ENCODE peak calls at places on chromosomes 13 and 19, in four cellular contexts. One of them, this sample, is unnamed.

GRCh38 chr19:4288091-4288777 is 9.2 kb downstream of the SHD start:
- DNase-seq in heart right ventricle: no peak
- DNase-seq in fibroblast of lung: no peak
- DNase-seq in psoas muscle: no peak
- DNase-seq in this sample: no peak

GRCh38 chr13:67421475-67421874 is 191.3 kb upstream of the PCDH9 start:
- DNase-seq in heart right ventricle: no peak
- DNase-seq in fibroblast of lung: no peak
- DNase-seq in psoas muscle: no peak
- DNase-seq in this sample: no peak

GRCh38 chr13:66689628-66690027 is 540.5 kb downstream of the PCDH9 start:
- DNase-seq in heart right ventricle: no peak
- DNase-seq in fibroblast of lung: peak; percentile 68
- DNase-seq in psoas muscle: no peak
- DNase-seq in this sample: peak; percentile 7

GRCh38 chr13:76764429-76764828 is 121.8 kb downstream of the KCTD12 start:
- DNase-seq in heart right ventricle: peak; percentile 86
- DNase-seq in fibroblast of lung: peak; percentile 47
- DNase-seq in psoas muscle: peak; percentile 75
- DNase-seq in this sample: peak; percentile 8

GRCh38 chr13:93411281-93411680 is 184.7 kb downstream of the GPC6 start:
- DNase-seq in heart right ventricle: no peak
- DNase-seq in fibroblast of lung: no peak
- DNase-seq in psoas muscle: no peak
- DNase-seq in this sample: no peak

GRCh38 chr13:25249001-25249543 is 38.2 kb downstream of the MTMR6 start:
- DNase-seq in heart right ventricle: no peak
- DNase-seq in fibroblast of lung: peak; percentile 41
- DNase-seq in psoas muscle: no peak
- DNase-seq in this sample: peak; percentile 80

GRCh38 chr13:31090921-31091624 is 70.6 kb downstream of the HSPH1 start:
- DNase-seq in heart right ventricle: no peak
- DNase-seq in fibroblast of lung: peak; percentile 22
- DNase-seq in psoas muscle: no peak
- DNase-seq in this sample: no peak

GRCh38 chr13:99752373-99752772 is 219.2 kb downstream of the ZIC5 start:
- DNase-seq in heart right ventricle: no peak
- DNase-seq in fibroblast of lung: no peak
- DNase-seq in psoas muscle: no peak
- DNase-seq in this sample: peak; percentile 29

GRCh38 chr19:33139165-33139564 is 7.3 kb downstream of the WDR88 start:
- DNase-seq in heart right ventricle: no peak
- DNase-seq in fibroblast of lung: no peak
- DNase-seq in psoas muscle: no peak
- DNase-seq in this sample: no peak

GRCh38 chr13:100674363-100674847 is at the start of gene TMTC4:
- DNase-seq in heart right ventricle: no peak
- DNase-seq in fibroblast of lung: no peak
- DNase-seq in psoas muscle: no peak
- DNase-seq in this sample: no peak

GRCh38 chr13:30738526-30738925 is 3.2 kb downstream of the ALOX5AP start:
- DNase-seq in heart right ventricle: no peak
- DNase-seq in fibroblast of lung: no peak
- DNase-seq in psoas muscle: no peak
- DNase-seq in this sample: no peak

GRCh38 chr13:107866666-107867623 is 348.4 kb downstream of the LIG4 start:
- DNase-seq in heart right ventricle: no peak
- DNase-seq in fibroblast of lung: peak; percentile 60
- DNase-seq in psoas muscle: no peak
- DNase-seq in this sample: peak; percentile 67

GRCh38 chr13:44575035-44575434 is 1.1 kb downstream of the TSC22D1 start:
- DNase-seq in heart right ventricle: no peak
- DNase-seq in fibroblast of lung: no peak
- DNase-seq in psoas muscle: no peak
- DNase-seq in this sample: no peak
- H3K27ac ChIP-seq in heart right ventricle: no peak overlapping the region
- H3K27ac ChIP-seq in fibroblast of lung: no peak overlapping the region
- H3K27ac ChIP-seq in psoas muscle: peak overlapping the region; percentile 94
- H3K27ac ChIP-seq in this sample: no peak overlapping the region

GRCh38 chr13:98488736-98489135 is 88.2 kb downstream of the STK24 start:
- DNase-seq in heart right ventricle: no peak
- DNase-seq in fibroblast of lung: no peak
- DNase-seq in psoas muscle: no peak
- DNase-seq in this sample: no peak
- H3K4me1 ChIP-seq in heart right ventricle: peaks cover 81% of the 10 kb centered on the region
- H3K4me1 ChIP-seq in fibroblast of lung: peaks cover 17% of the 10 kb centered on the region
- H3K4me1 ChIP-seq in psoas muscle: peaks cover 47% of the 10 kb centered on the region
- H3K4me1 ChIP-seq in this sample: peaks cover 34% of the 10 kb centered on the region

GRCh38 chr19:17682273-17682672 is 5.9 kb downstream of the UNC13A start:
- DNase-seq in heart right ventricle: no peak
- DNase-seq in fibroblast of lung: no peak
- DNase-seq in psoas muscle: no peak
- DNase-seq in this sample: no peak

GRCh38 chr19:17680235-17680722 is 7.9 kb downstream of the UNC13A start:
- DNase-seq in heart right ventricle: peak; percentile 88
- DNase-seq in fibroblast of lung: peak; percentile 42
- DNase-seq in psoas muscle: peak; percentile 86
- DNase-seq in this sample: peak; percentile 26

GRCh38 chr19:17678836-17679235 is 9.3 kb downstream of the UNC13A start:
- DNase-seq in heart right ventricle: no peak
- DNase-seq in fibroblast of lung: no peak
- DNase-seq in psoas muscle: no peak
- DNase-seq in this sample: no peak

GRCh38 chr19:17681505-17682125 is 6.5 kb downstream of the UNC13A start:
- DNase-seq in heart right ventricle: peak; percentile 51
- DNase-seq in fibroblast of lung: peak; percentile 39
- DNase-seq in psoas muscle: no peak
- DNase-seq in this sample: peak; percentile 77

GRCh38 chr19:17679526-17680234 is 8.5 kb downstream of the UNC13A start:
- DNase-seq in heart right ventricle: no peak
- DNase-seq in fibroblast of lung: no peak
- DNase-seq in psoas muscle: no peak
- DNase-seq in this sample: peak; percentile 33
- H3K4me3 ChIP-seq in heart right ventricle: peak overlapping the region; percentile 21
- H3K4me3 ChIP-seq in fibroblast of lung: no peak overlapping the region
- H3K4me3 ChIP-seq in psoas muscle: peak overlapping the region; percentile 53
- H3K4me3 ChIP-seq in this sample: no peak overlapping the region

GRCh38 chr19:57949296-57949695 is 1.8 kb upstream of the ZNF256 start:
- DNase-seq in heart right ventricle: no peak
- DNase-seq in fibroblast of lung: no peak
- DNase-seq in psoas muscle: no peak
- DNase-seq in this sample: no peak

GRCh38 chr19:57949702-57950101 is 2.2 kb upstream of the ZNF256 start:
- DNase-seq in heart right ventricle: no peak
- DNase-seq in fibroblast of lung: no peak
- DNase-seq in psoas muscle: no peak
- DNase-seq in this sample: no peak

GRCh38 chr19:57947419-57948134 is at the start of gene ZNF256:
- DNase-seq in heart right ventricle: peak; percentile 98
- DNase-seq in fibroblast of lung: peak; percentile 96
- DNase-seq in psoas muscle: peak; percentile 97
- DNase-seq in this sample: peak; percentile 97

GRCh38 chr19:57947088-57947418 is 453 bp downstream of the ZNF256 start:
- DNase-seq in heart right ventricle: no peak
- DNase-seq in fibroblast of lung: no peak
- DNase-seq in psoas muscle: no peak
- DNase-seq in this sample: no peak

DNA sequence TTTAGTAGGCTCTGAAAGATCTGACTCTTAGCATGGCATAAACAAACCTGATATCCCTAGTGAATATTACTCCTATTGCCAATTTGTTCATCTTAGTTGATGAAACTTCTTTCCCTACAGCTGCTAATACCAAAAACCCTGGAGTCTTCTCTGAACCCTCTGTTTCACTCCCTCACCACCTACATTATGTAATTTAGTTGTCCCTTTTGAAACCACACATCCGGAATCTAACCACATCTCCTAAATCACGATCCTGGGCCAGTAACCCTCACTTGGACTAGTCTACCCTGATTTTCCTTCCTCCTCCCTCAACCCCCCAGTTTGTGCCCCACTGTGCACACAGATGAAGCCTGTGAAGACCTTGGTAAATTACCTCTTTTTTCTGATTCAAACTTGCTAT is 1.2 kb downstream of the ZNF256 start:
- DNase-seq in heart right ventricle: no peak
- DNase-seq in fibroblast of lung: no peak
- DNase-seq in psoas muscle: no peak
- DNase-seq in this sample: no peak
- H3K27ac ChIP-seq in heart right ventricle: no peak overlapping the region
- H3K27ac ChIP-seq in fibroblast of lung: no peak overlapping the region
- H3K27ac ChIP-seq in psoas muscle: no peak overlapping the region
- H3K27ac ChIP-seq in this sample: peak overlapping the region; percentile 66

This sample was measured in A673.